ENCODE peak calls at places on chromosome 3, in seven cellular contexts. R is adipocyte; M is retina; A is HT-29; J is activated naive CD4-positive, alpha-beta T cell; D is GM13977; T is NT2/D1. H is an unnamed sample.
A peak's percentile ranks its signal among the peaks of the same experiment; 100 is the strongest.

GRCh38 chr3:187261541-187261969 is 30.0 kb downstream of the MASP1 start:
- DNase-seq in R (peak; percentile 80), M (no peak), D (no peak), T (no peak), A (no peak), J (no peak), H (no peak)

GRCh38 chr3:37620071-37620635 is 241.5 kb upstream of the CTDSPL start:
- DNase-seq in D (no peak), J (no peak), A (no peak), T (no peak), M (no peak), R (no peak), H (no peak)

GRCh38 chr3:147257972-147258371 is 148.4 kb downstream of the ZIC4 start:
- DNase-seq in D (no peak), A (no peak), J (no peak), R (no peak), T (no peak), M (peak; percentile 8), H (no peak)

GRCh38 chr3:140276698-140277097 is 341.7 kb downstream of the CLSTN2 start:
- DNase-seq in R (peak; percentile 18), D (no peak), A (peak; percentile 49), M (peak; percentile 18), T (peak; percentile 73), J (no peak), H (peak; percentile 65)

GRCh38 chr3:194130211-194130610 is 5.7 kb upstream of the HES1 start:
- DNase-seq in R (no peak), A (no peak), D (no peak), M (no peak), J (no peak), T (no peak), H (no peak)

GRCh38 chr3:158773845-158774542 is 27.9 kb upstream of the MFSD1 start:
- DNase-seq in T (no peak), R (no peak), A (no peak), D (no peak), J (no peak), M (no peak), H (no peak)

GRCh38 chr3:11784962-11785361 is 61.7 kb downstream of the TAMM41 start:
- DNase-seq in R (no peak), J (no peak), M (no peak), A (peak; percentile 8), D (no peak), T (peak; percentile 23), H (no peak)

GRCh38 chr3:123333401-123333800 is 115.5 kb downstream of the ADCY5 start:
- DNase-seq in M (no peak), A (no peak), J (no peak), R (no peak), T (no peak), D (no peak), H (no peak)

GRCh38 chr3:139830817-139831216 is 104.2 kb upstream of the CLSTN2 start:
- DNase-seq in A (no peak), R (peak; percentile 2), M (peak; percentile 85), T (no peak), D (no peak), J (no peak), H (no peak)

GRCh38 chr3:128073807-128074206 is 21.6 kb downstream of the SEC61A1 start:
- DNase-seq in T (no peak), D (no peak), R (no peak), M (no peak), A (no peak), J (no peak), H (no peak)

GRCh38 chr3:88863196-88863595 is 244.2 kb upstream of the EPHA3 start:
- DNase-seq in T (no peak), M (no peak), J (no peak), A (no peak), D (no peak), R (peak; percentile 23), H (no peak)

H was measured in SK-MEL-5.